ENCODE peak calls at places on chromosome 7, in eight cellular contexts. P is naive B cell, M is IMR-90, J is Calu3, K is EH, L is LoVo, H is frontal cortex, D is ACHN. T is an unnamed sample.

GRCh38 chr7:137846588-137847417 is at the start of gene DGKI:
- DNase-seq in P (no peak), K (peak), M (no peak), J (no peak), H (peak), L (no peak), D (peak), T (no peak)

GRCh38 chr7:116772423-116772852 is 89.9 kb upstream of the CAPZA2 start:
- DNase-seq in D (peak), H (no peak), L (peak), M (peak), K (peak), J (no peak), P (no peak), T (no peak)

GRCh38 chr7:147419001-147419400 is 1171.6 kb upstream of the C7orf33 start:
- DNase-seq in P (no peak), L (no peak), D (no peak), J (no peak), K (no peak), M (peak), H (no peak), T (no peak)

GRCh38 chr7:137081276-137081675 is 212.8 kb downstream of the CHRM2 start:
- DNase-seq in P (no peak), D (no peak), L (no peak), M (peak), K (no peak), H (no peak), J (no peak), T (no peak)

GRCh38 chr7:116630932-116631449 is 41.0 kb upstream of the MET start:
- DNase-seq in H (no peak), M (peak), D (peak), K (peak), P (no peak), L (peak), J (peak), T (no peak)

GRCh38 chr7:134584290-134584689 is 35.4 kb downstream of the AKR1B15 start:
- DNase-seq in D (no peak), K (no peak), J (no peak), H (no peak), M (no peak), L (no peak), P (no peak), T (no peak)

GRCh38 chr7:95357623-95358022 is 33.3 kb upstream of the PON1 start:
- DNase-seq in D (no peak), L (no peak), K (no peak), H (peak), M (no peak), P (no peak), J (no peak), T (no peak)

GRCh38 chr7:138665669-138666140 is 35.5 kb downstream of the SVOPL start:
- DNase-seq in J (no peak), M (no peak), K (no peak), L (no peak), P (no peak), D (no peak), H (no peak), T (no peak)

GRCh38 chr7:50795831-50796230 is 13.1 kb upstream of the GRB10 start:
- DNase-seq in M (no peak), L (no peak), P (no peak), D (peak), H (no peak), J (peak), K (peak), T (no peak)

GRCh38 chr7:98420966-98421612 is 20.2 kb upstream of the BAIAP2L1 start:
- DNase-seq in D (peak), M (no peak), L (peak), J (peak), H (peak), P (peak), K (peak), T (peak)

GRCh38 chr7:7870590-7870989 is 98.0 kb upstream of the GLCCI1 start:
- DNase-seq in L (no peak), K (no peak), M (no peak), D (no peak), H (no peak), P (no peak), J (no peak), T (no peak)

GRCh38 chr7:157233677-157234076 is 95.0 kb downstream of the UBE3C start:
- DNase-seq in J (no peak), P (no peak), M (peak), D (no peak), L (no peak), H (no peak), K (peak), T (no peak)